ENCODE peak calls at places on chromosome 12, in eight cellular contexts. V is SJSA1; T is MM.1S; U is NCI-H1694 treated with DMSO at 0.1 percent for 48 hours; B is hepatic stellate cell; G is NCI-H1048; W is foreskin keratinocyte; F is activated CD4-positive, CD25-positive, alpha-beta regulatory T cell treated with anti-CD3 and anti-CD28 coated beads, Interleukin-2, amount 50 U/mL, for 16 hours. N is an unnamed sample.

GRCh38 chr12:79414252-79414651 is 276.5 kb downstream of the PAWR start:
- DNase-seq in W (no peak), G (no peak), F (no peak), T (no peak), V (no peak), U (no peak), B (no peak), N (no peak)

GRCh38 chr12:54021432-54022013 is 6.7 kb upstream of the HOXC6 start:
- DNase-seq in G (no peak), F (no peak), V (peak), W (no peak), U (peak), T (no peak), B (no peak), N (no peak)

GRCh38 chr12:124824195-124824594 is 39.5 kb downstream of the SCARB1 start:
- DNase-seq in G (no peak), T (no peak), F (no peak), B (no peak), U (no peak), W (no peak), V (no peak), N (no peak)

GRCh38 chr12:117662620-117663395 is 301.4 kb upstream of the NOS1 start:
- DNase-seq in G (no peak), F (no peak), T (no peak), B (no peak), U (no peak), V (no peak), W (peak), N (no peak)

GRCh38 chr12:77354766-77355362 is 289.5 kb upstream of the E2F7 start:
- DNase-seq in T (no peak), U (no peak), G (no peak), V (no peak), B (no peak), W (no peak), F (no peak), N (no peak)

GRCh38 chr12:70365648-70366518 is at the start of gene KCNMB4:
- DNase-seq in U (peak), F (peak), G (peak), W (no peak), B (peak), V (peak), T (peak), N (peak)

GRCh38 chr12:14892726-14893442 is 7.2 kb upstream of the MGP start:
- DNase-seq in F (no peak), T (no peak), W (no peak), V (no peak), G (no peak), B (no peak), U (peak), N (no peak)

GRCh38 chr12:124653169-124653931 is 85.9 kb upstream of the NCOR2 start:
- DNase-seq in U (no peak), G (no peak), T (no peak), W (no peak), V (no peak), F (no peak), B (no peak), N (no peak)

GRCh38 chr12:17588968-17589367 is 501.0 kb downstream of the RERGL start:
- DNase-seq in U (peak), G (no peak), T (peak), V (no peak), B (no peak), F (no peak), W (no peak), N (no peak)

GRCh38 chr12:85657251-85657650 is 179.0 kb downstream of the RASSF9 start:
- DNase-seq in F (no peak), V (no peak), W (no peak), U (no peak), B (no peak), T (no peak), G (no peak), N (no peak)

GRCh38 chr12:127398026-127398715 is 868.8 kb upstream of the TMEM132C start:
- DNase-seq in V (peak), U (no peak), B (no peak), F (no peak), T (no peak), W (no peak), G (no peak), N (no peak)

GRCh38 chr12:72493390-72493789 is 221.2 kb downstream of the TRHDE start:
- DNase-seq in T (no peak), U (no peak), G (no peak), B (no peak), F (no peak), V (no peak), W (no peak), N (no peak)

GRCh38 chr12:109590566-109590965 is 17.0 kb downstream of the MVK start:
- DNase-seq in G (no peak), F (no peak), T (no peak), B (no peak), U (no peak), V (no peak), W (no peak), N (no peak)

GRCh38 chr12:1630827-1631591 is 2.0 kb downstream of the WNT5B start:
- DNase-seq in T (no peak), W (no peak), V (no peak), B (peak), U (no peak), F (no peak), G (no peak), N (no peak)

GRCh38 chr12:51496907-51497306 is 72.3 kb downstream of the SLC4A8 start:
- DNase-seq in G (no peak), V (no peak), F (no peak), T (no peak), W (no peak), B (no peak), U (no peak), N (no peak)

GRCh38 chr12:101485015-101485414 is 9.9 kb downstream of the SPIC start:
- DNase-seq in B (no peak), F (no peak), G (no peak), T (no peak), W (no peak), U (no peak), V (no peak), N (no peak)

GRCh38 chr12:99370742-99371141 is 276.8 kb upstream of the GARIN6 start:
- DNase-seq in F (no peak), B (no peak), G (no peak), U (no peak), T (peak), W (no peak), V (no peak), N (no peak)